ENCODE peak calls at places on chromosome 22, in four cellular contexts. G is cardiac fibroblast, I is foreskin fibroblast, Q is AG04449. N is an unnamed sample.

GRCh38 chr22:41978732-41979131 is 9.5 kb downstream of the SEPTIN3 start:
- DNase-seq in G (no peak), I (no peak), Q (no peak), N (no peak)

GRCh38 chr22:28904211-28904808 is 20.9 kb downstream of the ZNRF3 start:
- DNase-seq in G (no peak), I (peak), Q (no peak), N (no peak)

GRCh38 chr22:47919893-47920292 is 1157.4 kb downstream of the TBC1D22A start:
- DNase-seq in G (no peak), I (no peak), Q (no peak), N (no peak)

GRCh38 chr22:41576877-41577276 is 12.8 kb downstream of the PMM1 start:
- DNase-seq in G (peak), I (peak), Q (no peak), N (no peak)

GRCh38 chr22:27987557-27987956 is 68.5 kb upstream of the PITPNB start:
- DNase-seq in G (peak), I (peak), Q (peak), N (no peak)

GRCh38 chr22:18101536-18101935 is 9.1 kb upstream of the TUBA8 start:
- DNase-seq in G (no peak), I (no peak), Q (no peak), N (no peak)

GRCh38 chr22:19569976-19570375 is 45.8 kb upstream of the CLDN5 start:
- DNase-seq in G (no peak), I (no peak), Q (no peak), N (no peak)

GRCh38 chr22:20244744-20245576 is 23.2 kb downstream of the RTN4R start:
- DNase-seq in G (no peak), I (no peak), Q (no peak), N (peak)

GRCh38 chr22:23147632-23148387 is 2.5 kb downstream of the RAB36 start:
- DNase-seq in G (peak), I (peak), Q (no peak), N (no peak)

GRCh38 chr22:24433001-24433867 is 5.8 kb downstream of the ADORA2A start:
- DNase-seq in G (no peak), I (no peak), Q (no peak), N (no peak)

GRCh38 chr22:24981066-24981465 is 28.6 kb downstream of the KIAA1671 start:
- DNase-seq in G (no peak), I (no peak), Q (no peak), N (no peak)

GRCh38 chr22:41683052-41683451 is 5.6 kb downstream of the SNU13 start:
- DNase-seq in G (no peak), I (no peak), Q (no peak), N (no peak)

GRCh38 chr22:24059121-24059520 is 48.0 kb downstream of the CABIN1 start:
- DNase-seq in G (peak), I (peak), Q (peak), N (no peak)

GRCh38 chr22:38696606-38697005 is 4.1 kb downstream of the JOSD1 start:
- DNase-seq in G (peak), I (peak), Q (no peak), N (no peak)

GRCh38 chr22:19763141-19764049 is 2.8 kb downstream of the TBX1 start:
- DNase-seq in G (no peak), I (no peak), Q (no peak), N (no peak)

GRCh38 chr22:19480173-19480568 is 451 bp downstream of the CDC45 start:
- DNase-seq in G (no peak), I (no peak), Q (no peak), N (no peak)

GRCh38 chr22:47369020-47369419 is 606.6 kb downstream of the TBC1D22A start:
- DNase-seq in G (no peak), I (no peak), Q (no peak), N (no peak)

GRCh38 chr22:17774206-17774927 is at the start of gene BID:
- DNase-seq in G (no peak), I (peak), Q (no peak), N (peak)

GRCh38 chr22:25484498-25484897 is 80.0 kb upstream of the GRK3 start:
- DNase-seq in G (no peak), I (no peak), Q (no peak), N (no peak)

GRCh38 chr22:25869771-25870170 is 127.8 kb downstream of the MYO18B start:
- DNase-seq in G (no peak), I (no peak), Q (no peak), N (no peak)

GRCh38 chr22:32499666-32500065 is 25.1 kb downstream of the FBXO7 start:
- DNase-seq in G (no peak), I (peak), Q (no peak), N (no peak)

GRCh38 chr22:38982008-38982927 is at the start of gene APOBEC3B:
- DNase-seq in G (peak), I (peak), Q (peak), N (peak)

GRCh38 chr22:17891427-17892167 is 117.3 kb upstream of the BID start:
- DNase-seq in G (no peak), I (no peak), Q (no peak), N (no peak)

GRCh38 chr22:22866381-22867111 is 21.1 kb upstream of the IGLL5 start:
- DNase-seq in G (no peak), I (peak), Q (no peak), N (no peak)

GRCh38 chr22:37344735-37345462 is 62.6 kb downstream of the CYTH4 start:
- DNase-seq in G (no peak), I (no peak), Q (no peak), N (no peak)

GRCh38 chr22:36086170-36086490 is 57.5 kb upstream of the RBFOX2 start:
- DNase-seq in G (no peak), I (no peak), Q (no peak), N (no peak)

GRCh38 chr22:43363580-43364435 is 20.6 kb upstream of the SCUBE1 start:
- DNase-seq in G (no peak), I (no peak), Q (no peak), N (no peak)

GRCh38 chr22:41772645-41773044 is 27.8 kb upstream of the CCDC134 start:
- DNase-seq in G (no peak), I (peak), Q (no peak), N (no peak)

GRCh38 chr22:27097933-27098332 is 440.5 kb downstream of the MIAT start:
- DNase-seq in G (no peak), I (no peak), Q (no peak), N (no peak)

GRCh38 chr22:42788021-42788420 is 67.4 kb upstream of the A4GALT start:
- DNase-seq in G (no peak), I (no peak), Q (no peak), N (no peak)

GRCh38 chr22:27755521-27756211 is 45.9 kb downstream of the MN1 start:
- DNase-seq in G (no peak), I (no peak), Q (no peak), N (no peak)

GRCh38 chr22:37848587-37849088 is 581 bp upstream of the EIF3L start:
- DNase-seq in G (peak), I (peak), Q (no peak), N (no peak)

GRCh38 chr22:35344956-35345690 is 35.8 kb upstream of the HMOX1 start:
- DNase-seq in G (no peak), I (no peak), Q (no peak), N (no peak)

GRCh38 chr22:23791737-23792645 is 5.2 kb downstream of the SMARCB1 start:
- DNase-seq in G (no peak), I (peak), Q (no peak), N (no peak)

GRCh38 chr22:19674929-19675253 is 39.4 kb upstream of the SEPTIN5 start:
- DNase-seq in G (no peak), I (no peak), Q (no peak), N (no peak)

GRCh38 chr22:23180301-23180892 is at the start of gene BCR:
- DNase-seq in G (peak), I (peak), Q (no peak), N (peak)

DNA sequence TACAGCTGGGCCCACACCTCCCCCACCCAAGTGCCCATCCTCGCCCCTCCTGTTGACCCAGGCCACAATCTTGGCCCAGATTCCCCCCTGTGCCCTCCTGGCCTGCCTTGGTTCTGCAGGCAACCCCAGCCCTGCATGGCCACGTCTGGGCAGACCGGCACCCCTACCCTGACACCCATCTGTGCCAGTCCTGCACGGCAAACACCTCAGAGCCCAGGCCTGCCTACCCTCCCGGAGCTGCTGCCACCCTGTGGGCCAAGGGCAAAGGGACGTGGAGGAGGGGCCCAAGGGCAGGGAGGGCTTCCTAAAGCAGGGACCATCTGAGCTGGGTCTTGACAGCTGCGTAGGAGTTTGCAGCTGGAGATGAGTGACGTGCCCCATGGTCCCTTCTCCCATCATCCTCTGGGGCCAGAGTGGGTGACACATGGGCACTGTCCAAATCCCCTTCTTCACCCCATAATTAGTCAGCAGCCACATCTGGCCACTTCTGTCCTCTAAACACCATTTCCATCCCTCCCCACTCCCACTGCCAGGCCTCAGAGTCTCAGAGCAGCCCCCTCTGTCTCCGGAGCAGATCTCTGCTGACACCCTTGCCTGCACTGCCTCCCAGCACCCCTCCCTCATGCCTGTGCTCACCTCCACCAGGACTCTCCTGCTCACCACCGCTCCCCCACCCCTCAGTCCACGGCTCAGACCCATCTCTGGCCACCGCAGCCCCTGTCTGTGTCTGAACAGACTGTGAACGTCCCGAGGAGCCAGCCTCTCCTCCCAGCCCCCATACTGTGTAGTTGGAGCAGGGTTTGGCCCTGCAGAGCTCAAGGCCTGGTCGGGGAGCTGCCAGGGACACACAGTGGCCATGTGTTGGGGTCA is 35.6 kb upstream of the PPARA start:
- DNase-seq in G (no peak), I (peak), Q (no peak), N (no peak)
- TF ChIP-seq CTCF in G (no peak), I (no peak), Q (no peak), N (no peak)

GRCh38 chr22:49917997-49918910 is at the start of the genes ALG12 and CRELD2:
- DNase-seq in G (peak), I (peak), Q (peak), N (peak)
- TF ChIP-seq CTCF in G (no peak), I (no peak), Q (no peak), N (no peak)

GRCh38 chr22:49701380-49702067 is 126.1 kb downstream of the BRD1 start:
- DNase-seq in G (no peak), I (no peak), Q (no peak), N (no peak)

GRCh38 chr22:49697047-49697446 is 130.6 kb downstream of the BRD1 start:
- DNase-seq in G (no peak), I (no peak), Q (no peak), N (no peak)

GRCh38 chr22:49702068-49702397 is 125.6 kb downstream of the BRD1 start:
- DNase-seq in G (no peak), I (no peak), Q (no peak), N (no peak)

GRCh38 chr22:49699476-49699875 is 128.2 kb downstream of the BRD1 start:
- DNase-seq in G (no peak), I (no peak), Q (no peak), N (no peak)

DNA sequence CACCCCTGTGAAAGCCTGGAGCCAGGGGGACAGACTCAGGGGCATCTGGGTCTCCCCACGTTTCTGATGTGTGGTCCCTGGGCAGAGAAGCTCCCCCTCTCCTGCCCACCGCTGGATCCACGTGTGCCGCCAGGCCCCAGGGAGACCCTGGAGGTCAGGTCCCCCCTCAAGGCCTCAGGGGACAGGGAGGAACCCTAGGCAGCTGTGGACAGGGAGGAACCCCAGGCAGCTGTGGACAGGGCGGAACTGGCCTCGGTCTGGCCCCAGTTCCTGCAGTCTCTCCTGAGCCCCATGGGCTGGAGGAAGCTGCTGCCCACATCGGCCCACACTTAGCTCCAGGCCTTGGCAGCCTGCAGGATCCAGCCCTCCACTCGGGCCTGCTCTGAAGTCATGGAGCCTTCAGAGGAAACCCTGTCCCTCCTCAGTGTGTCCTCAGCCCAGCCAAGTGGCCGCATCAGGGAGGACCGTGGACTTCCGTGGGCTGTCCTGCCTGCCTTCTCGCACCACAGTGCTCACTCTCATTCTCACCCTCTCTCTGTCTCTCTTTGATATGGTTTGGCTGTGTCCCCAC is 127.7 kb downstream of the BRD1 start:
- DNase-seq in G (no peak), I (no peak), Q (no peak), N (no peak)
- TF ChIP-seq CTCF in G (no peak), I (no peak), Q (no peak), N (no peak)

GRCh38 chr22:44473166-44473565 is 24.9 kb downstream of the RTL6 start:
- DNase-seq in G (peak), I (no peak), Q (no peak), N (no peak)
- TF ChIP-seq CTCF in G (no peak), I (no peak), Q (no peak), N (no peak)

GRCh38 chr22:30144391-30144790 is 64.1 kb downstream of the HORMAD2 start:
- DNase-seq in G (no peak), I (no peak), Q (no peak), N (no peak)
- TF ChIP-seq CTCF in G (no peak), I (no peak), Q (no peak), N (no peak)

DNA sequence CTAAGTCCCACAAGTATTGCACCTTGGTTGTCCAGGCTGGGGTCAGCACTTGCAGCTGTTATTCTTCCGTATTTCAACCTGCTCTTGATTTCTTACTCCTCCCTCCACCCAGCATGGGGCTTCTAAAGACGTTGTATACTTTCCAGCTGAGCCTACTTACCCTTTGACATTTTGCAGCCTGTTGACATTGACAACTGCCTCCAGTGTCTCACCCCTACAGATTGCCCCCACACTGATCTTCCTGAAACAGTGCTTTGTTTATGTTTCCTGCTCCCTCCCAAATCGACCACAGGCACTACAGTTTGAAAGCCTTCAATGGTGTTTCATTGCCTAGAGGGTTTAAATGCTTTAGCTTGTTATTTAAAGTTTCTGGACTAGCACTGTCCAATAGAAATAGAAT is 56.6 kb downstream of the FAM83F start:
- DNase-seq in G (no peak), I (no peak), Q (no peak), N (no peak)
- TF ChIP-seq CTCF in G (no peak), I (no peak), Q (no peak), N (no peak)

N was measured in natural killer cell.